ENCODE peak calls at places on chromosomes 13 and 19, in five cellular contexts. One of them, this sample, is unnamed. For H3K4me1, the result is how much of the 10 kb centered on the place peaks cover.

GRCh38 chr13:72390909-72391308 is 336.5 kb downstream of the MZT1 start:
- DNase-seq in GM23248: no peak
- DNase-seq in left lung: no peak
- DNase-seq in kidney: no peak
- DNase-seq in tibial nerve: no peak
- DNase-seq in this sample: no peak

GRCh38 chr13:114123876-114124275 is 8.5 kb downstream of the RASA3 start:
- DNase-seq in GM23248: no peak
- DNase-seq in left lung: peak
- DNase-seq in kidney: no peak
- DNase-seq in tibial nerve: no peak
- DNase-seq in this sample: no peak

GRCh38 chr19:38264486-38265212 is at the start of gene SPINT2:
- DNase-seq in GM23248: peak
- DNase-seq in left lung: peak
- DNase-seq in kidney: no peak
- DNase-seq in tibial nerve: no peak
- DNase-seq in this sample: peak

GRCh38 chr19:41000310-41000737 is 9.2 kb downstream of the CYP2B6 start:
- DNase-seq in GM23248: peak
- DNase-seq in left lung: peak
- DNase-seq in kidney: no peak
- DNase-seq in tibial nerve: no peak
- DNase-seq in this sample: no peak

GRCh38 chr13:73924607-73925006 is 209.6 kb downstream of the KLF12 start:
- DNase-seq in GM23248: no peak
- DNase-seq in left lung: no peak
- DNase-seq in kidney: no peak
- DNase-seq in tibial nerve: no peak
- DNase-seq in this sample: no peak

GRCh38 chr13:107301724-107302374 is 733.9 kb upstream of the ARGLU1 start:
- DNase-seq in GM23248: peak
- DNase-seq in left lung: no peak
- DNase-seq in kidney: no peak
- DNase-seq in tibial nerve: no peak
- DNase-seq in this sample: peak

GRCh38 chr13:23510979-23511735 is 59.1 kb upstream of the TNFRSF19 start:
- DNase-seq in GM23248: peak
- DNase-seq in left lung: no peak
- DNase-seq in kidney: no peak
- DNase-seq in tibial nerve: no peak
- DNase-seq in this sample: no peak

GRCh38 chr13:19634129-19634740 is 776 bp downstream of the MPHOSPH8 start:
- DNase-seq in GM23248: peak
- DNase-seq in left lung: no peak
- DNase-seq in kidney: no peak
- DNase-seq in tibial nerve: peak
- DNase-seq in this sample: no peak

GRCh38 chr19:19775891-19776205 is 42.9 kb upstream of the ZNF14 start:
- DNase-seq in GM23248: no peak
- DNase-seq in left lung: no peak
- DNase-seq in kidney: no peak
- DNase-seq in tibial nerve: no peak
- DNase-seq in this sample: no peak

GRCh38 chr13:72689181-72689696 is 38.2 kb downstream of the MZT1 start:
- DNase-seq in GM23248: no peak
- DNase-seq in left lung: no peak
- DNase-seq in kidney: no peak
- DNase-seq in tibial nerve: no peak
- DNase-seq in this sample: no peak

GRCh38 chr19:19606021-19606420 is 12.5 kb downstream of the PBX4 start:
- DNase-seq in GM23248: no peak
- DNase-seq in left lung: peak
- DNase-seq in kidney: no peak
- DNase-seq in tibial nerve: no peak
- DNase-seq in this sample: no peak

GRCh38 chr13:43879323-43880181 is at the start of the genes CCDC122 and LACC1:
- DNase-seq in GM23248: peak
- DNase-seq in left lung: peak
- DNase-seq in kidney: peak
- DNase-seq in tibial nerve: peak
- DNase-seq in this sample: no peak

GRCh38 chr19:8036438-8037099 is 16.0 kb upstream of the CCL25 start:
- DNase-seq in GM23248: no peak
- DNase-seq in left lung: no peak
- DNase-seq in kidney: no peak
- DNase-seq in tibial nerve: no peak
- DNase-seq in this sample: no peak

GRCh38 chr13:27679396-27679795 is 57.7 kb downstream of the POLR1D start:
- DNase-seq in GM23248: no peak
- DNase-seq in left lung: no peak
- DNase-seq in kidney: no peak
- DNase-seq in tibial nerve: no peak
- DNase-seq in this sample: no peak

GRCh38 chr19:18745012-18745735 is 45.9 kb downstream of the COMP start:
- DNase-seq in GM23248: no peak
- DNase-seq in left lung: no peak
- DNase-seq in kidney: no peak
- DNase-seq in tibial nerve: no peak
- DNase-seq in this sample: no peak

GRCh38 chr19:2722541-2723344 is 1.6 kb upstream of the DIRAS1 start:
- DNase-seq in GM23248: peak
- DNase-seq in left lung: peak
- DNase-seq in kidney: peak
- DNase-seq in tibial nerve: peak
- DNase-seq in this sample: no peak

GRCh38 chr13:35817642-35818576 is 313.3 kb downstream of the DCLK1 start:
- DNase-seq in GM23248: no peak
- DNase-seq in left lung: no peak
- DNase-seq in kidney: no peak
- DNase-seq in tibial nerve: no peak
- DNase-seq in this sample: no peak

GRCh38 chr13:34570954-34571353 is 371.1 kb upstream of the NBEA start:
- DNase-seq in GM23248: no peak
- DNase-seq in left lung: no peak
- DNase-seq in kidney: no peak
- DNase-seq in tibial nerve: no peak
- DNase-seq in this sample: no peak

GRCh38 chr19:49132974-49133609 is 13.7 kb downstream of the PPFIA3 start:
- DNase-seq in GM23248: no peak
- DNase-seq in left lung: no peak
- DNase-seq in kidney: peak
- DNase-seq in tibial nerve: no peak
- DNase-seq in this sample: no peak

GRCh38 chr13:58804832-58805231 is 1173.3 kb downstream of the PCDH17 start:
- DNase-seq in GM23248: no peak
- DNase-seq in left lung: no peak
- DNase-seq in kidney: no peak
- DNase-seq in tibial nerve: no peak
- DNase-seq in this sample: no peak

GRCh38 chr19:34253711-34254551 is 423 bp upstream of the GARRE1 start:
- DNase-seq in GM23248: peak
- DNase-seq in left lung: peak
- DNase-seq in kidney: peak
- DNase-seq in tibial nerve: peak
- DNase-seq in this sample: peak

GRCh38 chr19:39308531-39309304 is 11.9 kb downstream of the LRFN1 start:
- DNase-seq in GM23248: peak
- DNase-seq in left lung: peak
- DNase-seq in kidney: no peak
- DNase-seq in tibial nerve: no peak
- DNase-seq in this sample: peak

GRCh38 chr13:30796833-30797601 is 61.7 kb downstream of the ALOX5AP start:
- DNase-seq in GM23248: no peak
- DNase-seq in left lung: no peak
- DNase-seq in kidney: no peak
- DNase-seq in tibial nerve: no peak
- DNase-seq in this sample: no peak

GRCh38 chr13:61170791-61171330 is 244.8 kb downstream of the PCDH20 start:
- DNase-seq in GM23248: no peak
- DNase-seq in left lung: no peak
- DNase-seq in kidney: peak
- DNase-seq in tibial nerve: no peak
- DNase-seq in this sample: no peak

GRCh38 chr19:2109278-2109864 is 12.7 kb downstream of the IZUMO4 start:
- DNase-seq in GM23248: no peak
- DNase-seq in left lung: no peak
- DNase-seq in kidney: no peak
- DNase-seq in tibial nerve: no peak
- DNase-seq in this sample: no peak

GRCh38 chr13:63438951-63439350 is 2023.3 kb upstream of the PCDH20 start:
- DNase-seq in GM23248: no peak
- DNase-seq in left lung: no peak
- DNase-seq in kidney: no peak
- DNase-seq in tibial nerve: no peak
- DNase-seq in this sample: no peak

GRCh38 chr19:42003506-42004294 is 9.7 kb upstream of the ATP1A3 start:
- DNase-seq in GM23248: no peak
- DNase-seq in left lung: peak
- DNase-seq in kidney: no peak
- DNase-seq in tibial nerve: no peak
- DNase-seq in this sample: no peak

GRCh38 chr19:55437410-55437809 is 5.7 kb downstream of the SHISA7 start:
- DNase-seq in GM23248: peak
- DNase-seq in left lung: no peak
- DNase-seq in kidney: no peak
- DNase-seq in tibial nerve: no peak
- DNase-seq in this sample: no peak

GRCh38 chr19:55451163-55451521 is 8.0 kb upstream of the SHISA7 start:
- DNase-seq in GM23248: no peak
- DNase-seq in left lung: no peak
- DNase-seq in kidney: no peak
- DNase-seq in tibial nerve: no peak
- DNase-seq in this sample: no peak

GRCh38 chr13:35961461-35962220 is 169.5 kb downstream of the DCLK1 start:
- DNase-seq in GM23248: peak
- DNase-seq in left lung: no peak
- DNase-seq in kidney: no peak
- DNase-seq in tibial nerve: no peak
- DNase-seq in this sample: no peak

DNA sequence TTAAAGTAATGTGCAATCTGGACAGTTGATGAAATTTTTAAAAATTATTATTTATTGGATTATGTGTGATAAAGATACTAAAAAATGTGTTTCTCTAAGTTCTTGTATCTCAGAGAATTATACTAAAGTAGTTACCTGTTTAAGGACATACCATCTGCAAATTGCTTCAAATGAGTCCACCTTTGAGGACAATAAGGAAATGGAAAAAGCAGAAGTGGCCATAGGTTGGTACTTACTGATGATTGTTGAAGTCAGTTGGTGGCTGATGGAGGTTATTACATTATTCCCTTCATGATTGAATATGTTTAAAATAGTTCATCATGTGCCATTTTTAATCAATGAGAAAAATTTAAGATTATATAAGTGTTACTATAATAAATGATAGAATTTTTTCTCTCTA is 367.0 kb downstream of the MYO16 start:
- DNase-seq in GM23248: no peak
- DNase-seq in left lung: no peak
- DNase-seq in kidney: no peak
- DNase-seq in tibial nerve: no peak
- DNase-seq in this sample: no peak
- H3K4me3 ChIP-seq in GM23248: no peak
- H3K4me3 ChIP-seq in left lung: no peak
- H3K4me3 ChIP-seq in kidney: no peak
- H3K4me3 ChIP-seq in tibial nerve: no peak
- H3K4me3 ChIP-seq in this sample: no peak

DNA sequence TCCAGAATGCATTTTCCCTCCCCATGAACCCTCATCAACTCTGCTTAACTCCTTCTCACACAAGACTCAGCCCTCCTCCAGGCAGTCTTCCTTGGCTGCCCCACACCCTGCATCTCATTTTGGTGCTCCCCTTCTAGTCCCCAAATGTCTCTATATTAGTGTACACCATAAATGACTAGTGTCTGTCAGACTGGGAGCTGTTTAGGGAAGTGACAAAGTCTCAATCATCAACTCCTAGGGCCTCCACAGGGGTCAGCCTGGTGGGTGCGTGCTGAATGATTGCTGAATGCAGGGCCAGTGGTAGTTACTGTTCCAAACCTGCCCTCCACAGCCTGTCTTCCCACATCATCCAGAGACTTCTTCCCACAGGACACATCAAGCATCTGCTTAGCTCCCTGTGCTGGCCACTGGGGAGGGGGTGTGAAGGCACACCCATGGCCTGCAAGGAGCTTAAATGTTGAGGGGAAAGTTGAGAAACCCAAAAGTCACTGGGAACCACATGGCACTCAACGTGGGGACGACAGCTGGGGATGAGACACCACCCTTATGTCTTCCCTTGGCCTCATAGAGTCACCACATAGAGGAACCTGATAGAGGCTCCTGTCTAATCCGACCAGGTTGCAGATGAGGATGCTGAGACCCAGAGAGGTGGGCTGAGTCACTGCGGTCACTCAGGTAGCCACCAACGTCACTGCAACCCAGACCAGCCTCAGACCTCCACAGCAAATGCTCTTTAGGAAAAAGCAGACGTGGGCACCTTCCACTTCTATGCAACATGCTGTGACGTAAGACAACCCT is 79.3 kb upstream of the TM9SF2 start:
- DNase-seq in GM23248: no peak
- DNase-seq in left lung: peak
- DNase-seq in kidney: no peak
- DNase-seq in tibial nerve: no peak
- DNase-seq in this sample: no peak
- H3K4me1 ChIP-seq in GM23248: under half
- H3K4me1 ChIP-seq in left lung: under half
- H3K4me1 ChIP-seq in kidney: under half
- H3K4me1 ChIP-seq in tibial nerve: under half
- H3K4me1 ChIP-seq in this sample: under half

GRCh38 chr19:53183146-53183545 is 10.0 kb downstream of the ZNF665 start:
- DNase-seq in GM23248: peak
- DNase-seq in left lung: no peak
- DNase-seq in kidney: no peak
- DNase-seq in tibial nerve: no peak
- DNase-seq in this sample: no peak
- H3K4me3 ChIP-seq in GM23248: no peak
- H3K4me3 ChIP-seq in left lung: no peak
- H3K4me3 ChIP-seq in kidney: no peak
- H3K4me3 ChIP-seq in tibial nerve: no peak
- H3K4me3 ChIP-seq in this sample: no peak

GRCh38 chr13:112720814-112721197 is 31.0 kb downstream of the ATP11A start:
- DNase-seq in GM23248: no peak
- DNase-seq in left lung: no peak
- DNase-seq in kidney: no peak
- DNase-seq in tibial nerve: no peak
- DNase-seq in this sample: no peak

GRCh38 chr13:112719556-112719955 is 29.7 kb downstream of the ATP11A start:
- DNase-seq in GM23248: no peak
- DNase-seq in left lung: no peak
- DNase-seq in kidney: no peak
- DNase-seq in tibial nerve: no peak
- DNase-seq in this sample: no peak

GRCh38 chr13:112719016-112719415 is 29.2 kb downstream of the ATP11A start:
- DNase-seq in GM23248: no peak
- DNase-seq in left lung: no peak
- DNase-seq in kidney: no peak
- DNase-seq in tibial nerve: no peak
- DNase-seq in this sample: no peak

GRCh38 chr13:112721198-112722104 is 31.6 kb downstream of the ATP11A start:
- DNase-seq in GM23248: no peak
- DNase-seq in left lung: no peak
- DNase-seq in kidney: no peak
- DNase-seq in tibial nerve: no peak
- DNase-seq in this sample: no peak

GRCh38 chr13:112720251-112720650 is 30.4 kb downstream of the ATP11A start:
- DNase-seq in GM23248: no peak
- DNase-seq in left lung: no peak
- DNase-seq in kidney: no peak
- DNase-seq in tibial nerve: no peak
- DNase-seq in this sample: no peak
- H3K4me1 ChIP-seq in GM23248: under half
- H3K4me1 ChIP-seq in left lung: under half
- H3K4me1 ChIP-seq in kidney: under half
- H3K4me1 ChIP-seq in tibial nerve: under half
- H3K4me1 ChIP-seq in this sample: under half